ENCODE peak calls at places on chromosomes 1 and 21, in six cellular contexts. F is HT1080, V is GM06990, Z is non-pigmented ciliary epithelial cell, C is H4, O is AG04449. W is an unnamed sample.

GRCh38 chr1:114756949-114757454 is 782 bp downstream of the CSDE1 start:
- DNase-seq in F (no peak), V (no peak), Z (no peak), C (peak), O (no peak), W (no peak)

GRCh38 chr1:25692560-25692959 is 76.0 kb downstream of the MAN1C1 start:
- DNase-seq in F (no peak), V (no peak), Z (no peak), C (no peak), O (no peak), W (peak)

GRCh38 chr1:30345525-30346145 is 377.8 kb downstream of the MATN1 start:
- DNase-seq in F (no peak), V (no peak), Z (no peak), C (peak), O (no peak), W (no peak)

GRCh38 chr1:15952317-15953258 is 23.3 kb downstream of the ZBTB17 start:
- DNase-seq in F (peak), V (no peak), Z (peak), C (peak), O (peak), W (peak)

GRCh38 chr1:203765029-203765837 is at the start of gene LAX1:
- DNase-seq in F (no peak), V (peak), Z (no peak), C (no peak), O (no peak), W (peak)

GRCh38 chr1:92376345-92376744 is 77.5 kb downstream of the RPAP2 start:
- DNase-seq in F (no peak), V (no peak), Z (no peak), C (no peak), O (no peak), W (no peak)

GRCh38 chr1:203645996-203646395 is 19.4 kb downstream of the ATP2B4 start:
- DNase-seq in F (no peak), V (no peak), Z (no peak), C (no peak), O (no peak), W (no peak)

GRCh38 chr1:164456272-164456671 is 102.7 kb upstream of the PBX1 start:
- DNase-seq in F (no peak), V (no peak), Z (no peak), C (no peak), O (no peak), W (no peak)

GRCh38 chr1:44808938-44809917 is 905 bp downstream of the BTBD19 start:
- DNase-seq in F (peak), V (peak), Z (peak), C (peak), O (peak), W (peak)

GRCh38 chr21:39673736-39674135 is 61.0 kb downstream of the B3GALT5 start:
- DNase-seq in F (no peak), V (no peak), Z (no peak), C (no peak), O (no peak), W (no peak)

GRCh38 chr1:41500378-41500777 is 15.9 kb upstream of the EDN2 start:
- DNase-seq in F (no peak), V (no peak), Z (no peak), C (peak), O (no peak), W (no peak)

W was measured in GM10248.